ENCODE peak calls at places on chromosomes 7 and 10, in seven cellular contexts. T, A, V, N, L, G and Y are unnamed samples.

GRCh38 chr10:124989526-124989925 is 47.6 kb downstream of the ZRANB1 start:
- DNase-seq in N (no peak), G (no peak), A (no peak), L (no peak), V (no peak), T (no peak), Y (peak)

GRCh38 chr7:36291387-36292316 is 98.0 kb upstream of the ANLN start:
- DNase-seq in N (peak), G (peak), A (peak), V (peak), L (peak), T (peak), Y (peak)

GRCh38 chr10:94403034-94403822 is 887 bp downstream of the TBC1D12 start:
- DNase-seq in T (peak), V (no peak), A (peak), G (peak), L (peak), N (peak), Y (no peak)

GRCh38 chr10:122632031-122632430 is 67.6 kb downstream of the C10orf120 start:
- DNase-seq in A (no peak), T (peak), G (no peak), N (peak), L (peak), V (no peak), Y (peak)

GRCh38 chr10:69896601-69897000 is 94.9 kb downstream of the COL13A1 start:
- DNase-seq in N (no peak), L (no peak), T (no peak), A (no peak), V (no peak), G (no peak), Y (no peak)

GRCh38 chr7:33743594-33743993 is 161.7 kb upstream of the BMPER start:
- DNase-seq in G (no peak), L (no peak), N (no peak), A (peak), V (no peak), T (no peak), Y (no peak)

GRCh38 chr10:116588995-116589394 is 1.8 kb upstream of the PNLIPRP1 start:
- DNase-seq in G (no peak), A (no peak), V (no peak), N (no peak), L (no peak), T (no peak), Y (no peak)

GRCh38 chr10:86363184-86363832 is 3.3 kb downstream of the GRID1 start:
- DNase-seq in L (no peak), N (peak), V (no peak), G (no peak), T (peak), A (no peak), Y (no peak)

GRCh38 chr7:31368620-31369019 is 28.1 kb upstream of the NEUROD6 start:
- DNase-seq in L (no peak), T (no peak), A (no peak), N (no peak), V (no peak), G (no peak), Y (no peak)

GRCh38 chr10:50152792-50153272 is 85.1 kb downstream of the WASHC2A start:
- DNase-seq in T (no peak), A (no peak), L (no peak), V (no peak), N (no peak), G (no peak), Y (no peak)

GRCh38 chr10:28677889-28678686 is 767 bp downstream of the BAMBI start:
- DNase-seq in A (peak), N (peak), G (peak), T (peak), V (no peak), L (no peak), Y (peak)

GRCh38 chr10:110488124-110488681 is 9.5 kb upstream of the DUSP5 start:
- DNase-seq in N (no peak), V (peak), A (peak), G (no peak), T (no peak), L (no peak), Y (no peak)

GRCh38 chr10:61798711-61799110 is 102.8 kb upstream of the ARID5B start:
- DNase-seq in G (no peak), L (no peak), A (no peak), T (no peak), N (no peak), V (no peak), Y (no peak)

GRCh38 chr10:131126321-131127121 is 185.0 kb downstream of the TCERG1L start:
- DNase-seq in N (no peak), G (no peak), T (no peak), L (no peak), A (no peak), V (no peak), Y (no peak)

GRCh38 chr10:24957624-24958435 is 5.4 kb upstream of the PRTFDC1 start:
- DNase-seq in L (peak), V (no peak), N (no peak), G (no peak), T (no peak), A (peak), Y (no peak)

GRCh38 chr7:90858546-90858945 is 262.4 kb downstream of the CDK14 start:
- DNase-seq in N (no peak), V (no peak), A (no peak), G (no peak), L (no peak), T (no peak), Y (no peak)

GRCh38 chr7:16770657-16771329 is 17.2 kb downstream of the TSPAN13 start:
- DNase-seq in A (no peak), V (no peak), T (no peak), L (no peak), G (no peak), N (no peak), Y (no peak)

GRCh38 chr10:60235001-60235400 is 154.7 kb downstream of the ANK3 start:
- DNase-seq in N (no peak), T (no peak), G (no peak), L (peak), A (peak), V (no peak), Y (no peak)

GRCh38 chr7:11082552-11083213 is 109.0 kb downstream of the PHF14 start:
- DNase-seq in V (no peak), L (no peak), G (no peak), T (no peak), N (no peak), A (no peak), Y (no peak)

GRCh38 chr10:103542764-103543616 is 49.5 kb downstream of the NEURL1 start:
- DNase-seq in T (peak), V (no peak), L (peak), N (peak), G (peak), A (peak), Y (no peak)

GRCh38 chr10:120819366-120819765 is 31.8 kb upstream of the WDR11 start:
- DNase-seq in T (no peak), A (peak), N (no peak), V (no peak), G (no peak), L (no peak), Y (no peak)

GRCh38 chr10:124717911-124718734 is 26.1 kb downstream of the FAM53B start:
- DNase-seq in A (no peak), V (no peak), L (no peak), N (no peak), G (no peak), T (peak), Y (no peak)

GRCh38 chr7:42070068-42070467 is 166.9 kb downstream of the GLI3 start:
- DNase-seq in L (no peak), N (no peak), G (no peak), V (no peak), T (no peak), A (peak), Y (no peak)

GRCh38 chr10:6737758-6738463 is 157.8 kb upstream of the PRKCQ start:
- DNase-seq in N (no peak), L (no peak), V (no peak), T (no peak), A (peak), G (no peak), Y (no peak)

GRCh38 chr10:12985347-12985746 is 16.2 kb downstream of the CCDC3 start:
- DNase-seq in V (no peak), N (no peak), G (no peak), T (no peak), A (no peak), L (no peak), Y (no peak)

GRCh38 chr7:44191171-44191570 is 1.9 kb upstream of the GCK start:
- DNase-seq in N (no peak), V (no peak), L (no peak), G (no peak), A (no peak), T (no peak), Y (no peak)

GRCh38 chr10:3217301-3217700 is 44.7 kb upstream of the PITRM1 start:
- DNase-seq in G (no peak), V (no peak), L (no peak), N (no peak), A (peak), T (no peak), Y (no peak)

GRCh38 chr7:87218941-87219544 is 489 bp downstream of the TMEM243 start:
- DNase-seq in G (peak), L (peak), T (peak), V (no peak), N (peak), A (peak), Y (no peak)

GRCh38 chr10:86083206-86083605 is 283.4 kb downstream of the GRID1 start:
- DNase-seq in N (no peak), T (peak), V (no peak), G (no peak), A (no peak), L (no peak), Y (no peak)

DNA sequence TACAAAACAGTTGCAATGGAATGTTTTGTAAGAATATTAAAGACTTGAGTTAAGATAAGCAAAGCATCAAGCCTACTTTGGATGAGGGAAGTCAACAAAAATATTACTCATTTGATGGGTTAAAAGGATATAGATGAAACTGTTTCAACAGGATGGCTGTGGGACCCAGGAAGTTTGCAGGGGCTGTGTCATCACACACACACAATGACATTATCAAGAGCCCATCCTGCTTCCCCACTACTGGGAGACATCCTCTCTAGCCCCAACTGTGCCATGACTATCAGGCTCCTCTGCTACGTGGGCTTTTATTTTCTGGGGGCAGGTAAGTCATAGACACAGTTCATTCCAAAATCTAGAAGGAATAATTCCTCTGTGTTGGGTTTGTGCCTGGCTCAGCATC is 78.8 kb upstream of the PRSS1 start:
- DNase-seq in V (no peak), N (no peak), T (no peak), A (no peak), L (no peak), G (no peak), Y (no peak)
- TF ChIP-seq CTCF in V (no peak), N (no peak), T (no peak), A (no peak), L (no peak), G (no peak), Y (no peak)

GRCh38 chr10:113854757-113855626 is 531 bp downstream of the NHLRC2 start:
- DNase-seq in N (peak), A (peak), V (no peak), T (peak), L (peak), G (peak), Y (peak)
- TF ChIP-seq CTCF in N (no peak), A (no peak), V (no peak), T (no peak), L (no peak), G (no peak), Y (peak)

DNA sequence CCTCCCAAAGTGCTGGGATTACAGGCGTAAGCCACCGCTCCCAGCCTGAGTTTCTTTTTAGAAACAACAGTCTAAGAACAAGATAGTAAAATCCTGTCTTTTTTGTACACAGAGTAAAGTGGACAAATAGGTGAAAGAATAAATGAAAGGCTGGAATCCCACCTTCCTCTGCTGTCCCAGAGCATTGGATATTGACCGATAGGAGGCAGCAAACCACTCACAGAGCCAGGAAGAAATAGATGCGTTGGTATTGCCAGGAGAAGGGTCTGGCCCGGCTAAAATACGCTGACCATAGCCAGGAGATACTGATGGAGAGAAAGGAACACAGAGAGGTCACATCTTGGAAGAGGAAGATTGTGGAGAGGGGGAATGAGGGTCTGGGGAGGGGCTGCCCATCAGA is 11.4 kb upstream of the ZNF12 start:
- DNase-seq in L (no peak), N (no peak), V (no peak), G (no peak), A (no peak), T (no peak), Y (no peak)
- TF ChIP-seq CTCF in L (no peak), N (no peak), V (no peak), G (no peak), A (no peak), T (no peak), Y (peak)

GRCh38 chr7:151745090-151745638 is 131.8 kb downstream of the PRKAG2 start:
- DNase-seq in A (peak), V (peak), L (peak), G (no peak), T (no peak), N (no peak), Y (no peak)
- TF ChIP-seq CTCF in A (peak), V (peak), L (peak), G (no peak), T (peak), N (no peak), Y (peak)

DNA sequence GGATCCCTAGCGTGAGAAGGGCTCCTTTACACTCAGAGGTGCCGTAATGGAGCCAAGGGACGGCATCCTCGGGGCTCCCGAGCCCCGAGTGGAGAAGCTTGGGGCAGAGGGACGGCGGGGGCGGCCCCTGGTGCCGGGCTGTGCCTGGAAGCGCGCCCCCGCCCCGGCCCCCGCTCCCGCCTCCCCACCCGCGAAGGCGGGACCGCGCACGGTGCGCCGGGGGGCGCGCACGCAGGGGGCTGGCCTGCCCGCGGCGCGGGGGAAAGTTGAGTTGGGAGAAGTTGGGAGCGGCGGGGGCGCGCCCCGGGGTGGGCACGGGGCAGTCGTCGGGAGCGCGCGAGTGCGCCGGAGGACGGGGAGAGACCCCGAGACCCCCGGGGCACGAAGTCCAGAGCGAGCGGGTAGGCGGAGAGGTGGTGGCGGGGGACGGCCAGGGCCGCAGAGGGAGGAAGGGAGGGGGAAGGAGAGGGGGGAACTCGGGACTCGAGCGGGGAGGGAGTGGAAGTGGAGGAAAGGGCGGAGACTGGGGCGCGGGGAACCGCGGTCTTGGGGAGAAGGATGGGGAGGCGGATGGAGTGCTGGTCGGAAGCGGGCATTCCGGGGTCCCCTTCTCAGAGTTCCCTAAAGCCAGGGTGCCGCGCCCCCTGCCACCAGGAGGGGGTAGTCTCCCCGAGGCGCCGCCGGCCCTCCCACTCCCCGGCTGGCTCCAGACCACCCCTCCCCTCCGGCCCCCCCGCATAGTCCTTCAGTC is at the start of gene SLC4A2:
- DNase-seq in T (peak), G (peak), V (no peak), L (peak), N (peak), A (no peak), Y (peak)
- TF ChIP-seq CTCF in T (peak), G (peak), V (no peak), L (peak), N (no peak), A (no peak), Y (peak)